ENCODE peak calls at places on chromosomes 13 and 19, in ten cellular contexts. U is transverse colon, L is fibroblast of lung, V is MM.1S, G is ovary, H is stomach, W is right atrium auricular region, D is cardiac muscle cell, Y is HCT116, S is Peyer's patch. Q is an unnamed sample.

GRCh38 chr19:18657590-18658365 is 20.9 kb downstream of the KLHL26 start:
- DNase-seq in Y (no peak), G (peak; percentile 83), S (no peak), V (no peak), L (peak; percentile 91), W (peak; percentile 87), H (no peak), D (no peak), U (no peak), Q (no peak)

GRCh38 chr19:19711306-19711933 is 21.5 kb downstream of the ZNF14 start:
- DNase-seq in S (no peak), Y (no peak), L (no peak), G (no peak), D (no peak), U (no peak), V (no peak), H (no peak), W (no peak), Q (no peak)

GRCh38 chr19:54343868-54344267 is 4.9 kb upstream of the LILRA4 start:
- DNase-seq in D (no peak), G (no peak), H (no peak), V (no peak), L (no peak), S (no peak), Y (no peak), U (no peak), W (no peak), Q (no peak)

GRCh38 chr19:35332817-35333216 is 3.8 kb downstream of the CD22 start:
- DNase-seq in S (peak; percentile 78), L (no peak), G (no peak), U (no peak), W (no peak), D (no peak), H (no peak), V (no peak), Y (no peak), Q (peak; percentile 27)

GRCh38 chr19:2014731-2015610 is 543 bp downstream of the BTBD2 start:
- DNase-seq in W (no peak), U (no peak), S (no peak), G (peak; percentile 64), V (peak; percentile 36), D (peak; percentile 66), H (no peak), L (no peak), Y (no peak), Q (no peak)

GRCh38 chr19:53969366-53969765 is 6.6 kb downstream of the CACNG8 start:
- DNase-seq in Y (no peak), W (no peak), G (no peak), V (no peak), D (no peak), U (no peak), H (no peak), S (no peak), L (no peak), Q (no peak)

GRCh38 chr19:55210120-55210493 is 806 bp upstream of the PTPRH start:
- DNase-seq in V (peak; percentile 33), L (peak; percentile 98), U (no peak), D (no peak), S (no peak), Y (peak; percentile 88), W (no peak), G (no peak), H (peak; percentile 48), Q (no peak)

GRCh38 chr13:51152713-51153112 is 41.6 kb upstream of the C13orf42 start:
- DNase-seq in L (peak; percentile 8), G (no peak), S (no peak), Y (no peak), H (no peak), D (no peak), W (no peak), V (no peak), U (no peak), Q (no peak)

GRCh38 chr13:88919970-88920628 is 1248.9 kb downstream of the SLITRK5 start:
- DNase-seq in H (no peak), Y (no peak), G (no peak), V (no peak), W (no peak), D (no peak), U (no peak), S (no peak), L (no peak), Q (no peak)

GRCh38 chr13:20416223-20416622 is 109.4 kb downstream of the CRYL1 start:
- DNase-seq in G (no peak), U (no peak), Y (no peak), W (no peak), L (peak; percentile 54), H (no peak), V (no peak), D (no peak), S (no peak), Q (no peak)

GRCh38 chr13:47798906-47799305 is 202.2 kb downstream of the SUCLA2 start:
- DNase-seq in D (peak; percentile 5), H (no peak), G (no peak), U (no peak), S (no peak), W (no peak), Y (no peak), V (no peak), L (peak; percentile 7), Q (no peak)

GRCh38 chr13:32098275-32098674 is 66.7 kb downstream of the FRY start:
- DNase-seq in W (no peak), L (no peak), V (no peak), D (peak; percentile 7), Y (no peak), H (no peak), S (no peak), U (no peak), G (no peak), Q (no peak)

GRCh38 chr19:4064551-4065260 is 2.0 kb downstream of the ZBTB7A start:
- DNase-seq in W (no peak), V (no peak), H (peak; percentile 56), D (peak; percentile 44), U (peak; percentile 66), L (peak; percentile 32), S (peak; percentile 76), G (peak; percentile 81), Y (no peak), Q (peak; percentile 28)

GRCh38 chr13:25727776-25728175 is 324.0 kb downstream of the SHISA2 start:
- DNase-seq in D (no peak), L (no peak), V (no peak), H (no peak), W (no peak), U (no peak), S (no peak), G (no peak), Y (no peak), Q (no peak)
- TF ChIP-seq CTCF in D (no peak), L (no peak), V (no peak), H (no peak), W (no peak), U (no peak), S (no peak), G (no peak), Y (no peak), Q (no peak)

GRCh38 chr13:52743988-52744387 is 4.4 kb upstream of the CNMD start:
- DNase-seq in L (no peak), H (no peak), G (no peak), S (no peak), Y (no peak), W (no peak), U (no peak), D (no peak), V (no peak), Q (no peak)
- H3K27me3 ChIP-seq in L (peaks cover 15% of the 10 kb centered on the region), H (peaks cover 20% of the 10 kb centered on the region), G (no peaks in the 10 kb centered on the region), S (no peaks in the 10 kb centered on the region), Y (peaks cover 6% of the 10 kb centered on the region), W (peaks cover 7% of the 10 kb centered on the region), U (peaks cover 31% of the 10 kb centered on the region), D (peaks cover 35% of the 10 kb centered on the region), V (no peaks in the 10 kb centered on the region), Q (peaks cover 30% of the 10 kb centered on the region)

GRCh38 chr13:24162604-24163003 is 2.1 kb downstream of the SPATA13 start:
- DNase-seq in S (no peak), W (no peak), G (no peak), V (no peak), Y (no peak), D (no peak), U (no peak), H (no peak), L (no peak), Q (no peak)

GRCh38 chr13:24161980-24162517 is 1.5 kb downstream of the SPATA13 start:
- DNase-seq in W (no peak), L (no peak), S (peak; percentile 61), Y (no peak), V (no peak), D (no peak), H (peak; percentile 80), U (peak; percentile 78), G (no peak), Q (no peak)

GRCh38 chr13:24161010-24161775 is 673 bp downstream of the SPATA13 start:
- DNase-seq in U (peak; percentile 58), W (no peak), G (no peak), L (peak; percentile 22), V (peak; percentile 38), D (peak; percentile 32), Y (no peak), H (peak; percentile 78), S (peak; percentile 62), Q (peak; percentile 48)

GRCh38 chr13:24159362-24159761 is 1.2 kb upstream of the SPATA13 start:
- DNase-seq in H (no peak), S (no peak), G (no peak), Y (no peak), L (no peak), W (no peak), D (no peak), U (no peak), V (no peak), Q (no peak)

DNA sequence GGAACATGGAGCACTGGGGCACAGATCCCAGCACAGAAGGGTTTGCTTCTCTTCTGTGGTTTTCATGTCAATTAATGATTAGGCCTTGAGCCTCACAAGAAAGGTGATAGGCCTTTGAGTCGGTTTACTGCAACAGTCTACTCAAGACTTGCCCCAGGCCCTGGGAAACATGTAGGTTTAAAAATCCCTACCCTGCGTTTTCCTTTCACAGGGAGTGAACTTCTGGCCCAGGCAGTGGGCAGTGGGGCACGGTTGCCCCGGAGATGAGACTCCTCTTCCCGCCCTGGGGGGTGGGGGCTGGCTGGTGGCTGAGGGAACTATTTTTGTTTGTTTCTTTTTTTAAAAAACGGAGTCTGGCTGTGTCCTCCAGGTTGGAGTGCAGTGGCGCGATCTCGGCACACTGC is 597 bp upstream of the SPATA13 start:
- DNase-seq in Y (no peak), G (peak; percentile 50), L (peak; percentile 14), H (no peak), V (no peak), S (no peak), U (no peak), D (no peak), W (no peak), Q (no peak)
- H3K27ac ChIP-seq in Y (peak overlapping the region; percentile 72), G (peak overlapping the region; percentile 50), L (no peak overlapping the region), H (peak overlapping the region; percentile 90), V (no peak overlapping the region), S (peak overlapping the region; percentile 77), U (peak overlapping the region; percentile 81), D (peak overlapping the region; percentile 41), W (peak overlapping the region; percentile 24), Q (no peak overlapping the region)

DNA sequence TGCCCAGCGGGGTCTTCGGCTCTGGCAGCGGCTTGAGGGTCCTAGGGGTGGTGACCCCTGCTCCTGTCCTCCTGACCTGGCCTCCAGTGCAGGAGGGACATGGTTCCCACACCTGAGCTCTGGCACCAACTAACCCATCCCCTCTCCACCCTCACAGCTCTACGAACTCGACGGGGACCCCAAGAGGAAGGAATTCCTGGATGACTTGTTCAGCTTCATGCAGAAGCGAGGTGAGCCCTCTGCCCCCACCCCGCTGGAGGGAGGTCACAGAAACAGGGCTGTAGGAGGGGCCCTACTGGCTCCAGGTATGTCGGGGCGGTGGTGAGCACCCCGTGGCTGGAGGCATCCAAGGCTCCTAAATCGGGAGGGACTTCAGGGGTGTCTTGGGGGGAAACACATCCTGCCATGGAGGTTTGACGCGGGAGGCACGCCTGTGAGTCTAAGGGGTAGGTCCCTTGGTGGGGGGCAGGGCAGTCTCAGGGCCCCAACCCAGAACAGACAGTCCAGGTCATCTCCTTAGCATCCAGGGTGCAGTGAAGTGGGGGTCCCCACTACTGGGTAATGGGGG is 24.1 kb upstream of the WDR18 start:
- DNase-seq in L (no peak), S (no peak), V (no peak), D (peak; percentile 39), W (no peak), G (peak; percentile 16), U (no peak), Y (no peak), H (no peak), Q (no peak)
- TF ChIP-seq CTCF in L (no peak), S (no peak), V (no peak), D (no peak), W (no peak), G (no peak), U (no peak), Y (no peak), H (no peak), Q (no peak)

Q was measured in CD4-positive, alpha-beta T cell.